ENCODE peak calls at places on chromosomes 4 and X, in nine cellular contexts. V is HEK293T; I is endothelial cell; H is mucosa of gallbladder; Z is coronary artery; L is stromal cell of bone marrow; J is T-helper 2 cell; O is LoVo; P is stimulated activated CD4-positive, alpha-beta T cell treated with anti-CD3 and anti-CD28 coated beads, Interleukin-15, amount 100 ng/mL, for 1 hour. X is an unnamed sample.

GRCh38 chrX:28639502-28639901 is 52.3 kb downstream of the IL1RAPL1 start:
- DNase-seq in O (no peak), V (no peak), I (no peak), Z (no peak), P (no peak), L (no peak), H (no peak), J (no peak), X (no peak)

GRCh38 chrX:115322375-115322774 is 32.9 kb downstream of the LUZP4 start:
- DNase-seq in L (no peak), V (no peak), O (no peak), J (no peak), Z (no peak), P (no peak), H (no peak), I (no peak), X (no peak)

GRCh38 chrX:19870206-19870605 is 17.2 kb downstream of the SH3KBP1 start:
- DNase-seq in P (no peak), H (no peak), O (no peak), I (no peak), J (no peak), V (no peak), L (no peak), Z (no peak), X (no peak)

GRCh38 chr4:6605114-6605513 is 30.1 kb downstream of the MAN2B2 start:
- DNase-seq in J (no peak), Z (no peak), O (no peak), L (no peak), H (no peak), P (no peak), V (no peak), I (no peak), X (no peak)

GRCh38 chr4:66769436-66769835 is 775.9 kb downstream of the CENPC start:
- DNase-seq in O (peak), I (no peak), L (no peak), H (no peak), J (no peak), Z (no peak), V (no peak), P (no peak), X (no peak)

GRCh38 chr4:188168621-188169020 is 29.4 kb downstream of the TRIML1 start:
- DNase-seq in J (no peak), P (no peak), I (no peak), O (no peak), V (no peak), H (no peak), Z (no peak), L (no peak), X (no peak)

GRCh38 chr4:88007304-88008132 is at the start of gene PKD2:
- DNase-seq in J (peak), H (peak), L (peak), Z (peak), P (peak), V (peak), O (peak), I (peak), X (peak)

GRCh38 chr4:76733380-76733779 is 164.6 kb downstream of the SOWAHB start:
- DNase-seq in I (no peak), Z (no peak), P (no peak), J (no peak), O (no peak), H (no peak), L (no peak), V (no peak), X (no peak)

GRCh38 chrX:115226929-115227328 is 7.0 kb downstream of the LRCH2 start:
- DNase-seq in O (no peak), Z (no peak), V (no peak), J (no peak), P (no peak), L (no peak), I (peak), H (no peak), X (no peak)

GRCh38 chr4:96295143-96295763 is 455.4 kb downstream of the PDHA2 start:
- DNase-seq in L (no peak), J (no peak), P (no peak), O (no peak), Z (no peak), H (no peak), V (no peak), I (no peak), X (no peak)

GRCh38 chr4:18934197-18934596 is 912.6 kb upstream of the LCORL start:
- DNase-seq in P (no peak), L (no peak), I (no peak), V (no peak), J (no peak), O (no peak), Z (no peak), H (no peak), X (no peak)

GRCh38 chrX:68292471-68292870 is 140.8 kb downstream of the OPHN1 start:
- DNase-seq in H (no peak), J (no peak), V (no peak), L (peak), O (no peak), I (no peak), Z (no peak), P (no peak), X (no peak)

GRCh38 chrX:9878141-9878875 is 88.8 kb upstream of the CLDN34 start:
- DNase-seq in V (no peak), O (no peak), J (no peak), L (no peak), Z (no peak), P (no peak), H (no peak), I (no peak), X (no peak)

GRCh38 chrX:30504309-30504708 is 73.3 kb downstream of the TASL start:
- DNase-seq in H (no peak), I (no peak), V (peak), P (no peak), Z (no peak), O (peak), L (peak), J (no peak), X (no peak)

GRCh38 chr4:169253087-169253675 is 17.6 kb downstream of the SH3RF1 start:
- DNase-seq in O (no peak), J (no peak), Z (no peak), L (no peak), V (no peak), I (no peak), P (no peak), H (no peak), X (no peak)

GRCh38 chr4:150828159-150828558 is 186.9 kb downstream of the LRBA start:
- DNase-seq in V (no peak), J (peak), L (no peak), I (no peak), P (no peak), O (no peak), H (no peak), Z (no peak), X (peak)

GRCh38 chrX:112636288-112636687 is 43.5 kb downstream of the LHFPL1 start:
- DNase-seq in V (no peak), J (no peak), H (no peak), L (no peak), I (no peak), O (no peak), P (no peak), Z (no peak), X (no peak)

GRCh38 chr4:48329193-48329592 is 12.1 kb upstream of the SLAIN2 start:
- DNase-seq in Z (no peak), L (no peak), P (no peak), V (no peak), O (peak), J (no peak), I (no peak), H (no peak), X (no peak)

GRCh38 chrX:37690123-37690522 is 4.5 kb downstream of the XK start:
- DNase-seq in Z (no peak), J (no peak), I (no peak), O (no peak), L (no peak), H (no peak), V (no peak), P (no peak), X (no peak)

GRCh38 chr4:40675166-40675565 is 45.5 kb upstream of the RBM47 start:
- DNase-seq in J (no peak), H (no peak), V (no peak), P (no peak), L (no peak), Z (no peak), I (no peak), O (no peak), X (no peak)

GRCh38 chr4:153018716-153019115 is 82.6 kb downstream of the FHDC1 start:
- DNase-seq in V (no peak), O (no peak), P (no peak), Z (peak), J (no peak), L (no peak), H (no peak), I (no peak), X (no peak)